ENCODE peak calls at places on chromosomes 11 and 22, in eight cellular contexts. M is HAP-1; H is AG08396; G is psoas muscle; B is cardiac fibroblast; Z is T-helper 2 cell; U is stimulated activated CD4-positive, alpha-beta T cell treated with anti-CD3 and anti-CD28 coated beads, Interleukin-1b, Interleukin-23, amount 100 ng/mL, for 48 hours; V is cardiac septum. Y is an unnamed sample.

GRCh38 chr11:31825453-31826391 is 14.6 kb upstream of the PAX6 start:
- DNase-seq in M (no peak), H (peak; percentile 12), G (no peak), B (no peak), Z (no peak), U (no peak), V (no peak), Y (no peak)

GRCh38 chr11:19367051-19367709 is 126.4 kb upstream of the E2F8 start:
- DNase-seq in M (no peak), H (no peak), G (peak; percentile 37), B (peak; percentile 53), Z (no peak), U (no peak), V (no peak), Y (no peak)

GRCh38 chr11:75445315-75445953 is 12.4 kb upstream of the KLHL35 start:
- DNase-seq in M (peak; percentile 37), H (peak; percentile 77), G (peak; percentile 75), B (peak; percentile 57), Z (peak; percentile 57), U (peak; percentile 61), V (peak; percentile 85), Y (peak; percentile 71)

GRCh38 chr11:65437436-65438227 is 15.0 kb downstream of the NEAT1 start:
- DNase-seq in M (peak; percentile 2), H (no peak), G (no peak), B (peak; percentile 68), Z (no peak), U (no peak), V (peak; percentile 54), Y (no peak)

GRCh38 chr11:120819003-120819402 is 204.9 kb upstream of the TBCEL start:
- DNase-seq in M (no peak), H (no peak), G (no peak), B (no peak), Z (no peak), U (no peak), V (no peak), Y (no peak)

GRCh38 chr22:23608583-23608982 is 23.5 kb downstream of the DRICH1 start:
- DNase-seq in M (peak; percentile 20), H (peak; percentile 37), G (no peak), B (peak; percentile 17), Z (no peak), U (no peak), V (no peak), Y (no peak)

GRCh38 chr11:83751041-83751440 is 464.9 kb upstream of the CCDC90B start:
- DNase-seq in M (no peak), H (no peak), G (no peak), B (no peak), Z (no peak), U (no peak), V (no peak), Y (no peak)

GRCh38 chr22:35104491-35104890 is 38.5 kb downstream of the ISX start:
- DNase-seq in M (no peak), H (no peak), G (no peak), B (no peak), Z (no peak), U (no peak), V (no peak), Y (no peak)

GRCh38 chr11:13297917-13298356 is 20.3 kb downstream of the BMAL1 start:
- DNase-seq in M (no peak), H (no peak), G (no peak), B (no peak), Z (peak; percentile 77), U (peak; percentile 28), V (no peak), Y (no peak)

GRCh38 chr11:61545341-61545740 is 35.5 kb downstream of the SYT7 start:
- DNase-seq in M (no peak), H (peak; percentile 71), G (no peak), B (no peak), Z (no peak), U (no peak), V (no peak), Y (no peak)

GRCh38 chr11:57514538-57515331 is 767 bp downstream of the SLC43A1 start:
- DNase-seq in M (no peak), H (peak; percentile 78), G (peak; percentile 60), B (peak; percentile 42), Z (peak; percentile 60), U (peak; percentile 47), V (peak; percentile 86), Y (peak; percentile 75)

GRCh38 chr22:40462195-40462988 is 92.0 kb downstream of the SGSM3 start:
- DNase-seq in M (no peak), H (no peak), G (no peak), B (no peak), Z (peak; percentile 61), U (peak; percentile 12), V (no peak), Y (no peak)

GRCh38 chr22:42389137-42389536 is 43.1 kb downstream of the NFAM1 start:
- DNase-seq in M (no peak), H (no peak), G (no peak), B (no peak), Z (no peak), U (no peak), V (no peak), Y (no peak)

GRCh38 chr11:75077316-75077715 is 19.4 kb downstream of the OR2AT4 start:
- DNase-seq in M (no peak), H (no peak), G (no peak), B (no peak), Z (no peak), U (no peak), V (no peak), Y (no peak)

GRCh38 chr11:46247090-46247489 is 30.4 kb upstream of the CREB3L1 start:
- DNase-seq in M (no peak), H (no peak), G (peak; percentile 48), B (peak; percentile 50), Z (no peak), U (no peak), V (no peak), Y (no peak)

GRCh38 chr11:134542401-134543143 is 130.5 kb upstream of the B3GAT1 start:
- DNase-seq in M (no peak), H (no peak), G (no peak), B (no peak), Z (no peak), U (no peak), V (peak; percentile 43), Y (no peak)

GRCh38 chr11:34757026-34757451 is 136.1 kb downstream of the EHF start:
- DNase-seq in M (no peak), H (no peak), G (no peak), B (peak; percentile 44), Z (no peak), U (no peak), V (no peak), Y (no peak)

GRCh38 chr22:39592104-39593060 is 21.8 kb downstream of the CACNA1I start:
- DNase-seq in M (no peak), H (peak; percentile 88), G (peak; percentile 44), B (peak; percentile 63), Z (no peak), U (no peak), V (no peak), Y (no peak)

GRCh38 chr11:98365185-98365584 is 655.6 kb upstream of the CNTN5 start:
- DNase-seq in M (no peak), H (no peak), G (no peak), B (no peak), Z (no peak), U (no peak), V (no peak), Y (no peak)

GRCh38 chr11:114279778-114280532 is 16.2 kb upstream of the NNMT start:
- DNase-seq in M (no peak), H (peak; percentile 70), G (no peak), B (peak; percentile 66), Z (no peak), U (no peak), V (no peak), Y (no peak)

GRCh38 chr11:6240691-6241285 is 1.9 kb downstream of the CNGA4 start:
- DNase-seq in M (no peak), H (no peak), G (no peak), B (no peak), Z (no peak), U (no peak), V (no peak), Y (no peak)

GRCh38 chr22:33635766-33636165 is 284.5 kb downstream of the LARGE1 start:
- DNase-seq in M (no peak), H (no peak), G (no peak), B (no peak), Z (no peak), U (no peak), V (no peak), Y (no peak)

GRCh38 chr11:130808541-130808940 is 107.7 kb downstream of the SNX19 start:
- DNase-seq in M (no peak), H (no peak), G (no peak), B (no peak), Z (no peak), U (no peak), V (no peak), Y (no peak)

GRCh38 chr11:62033191-62034044 is 66.0 kb upstream of the FTH1 start:
- DNase-seq in M (no peak), H (no peak), G (no peak), B (no peak), Z (no peak), U (no peak), V (no peak), Y (no peak)

GRCh38 chr11:78031629-78032028 is 8.6 kb upstream of the KCTD14 start:
- DNase-seq in M (no peak), H (no peak), G (no peak), B (no peak), Z (no peak), U (no peak), V (no peak), Y (no peak)

GRCh38 chr11:106457727-106458126 is 380.3 kb downstream of the AASDHPPT start:
- DNase-seq in M (no peak), H (peak; percentile 10), G (no peak), B (peak; percentile 70), Z (no peak), U (no peak), V (no peak), Y (no peak)

GRCh38 chr11:120908521-120909181 is 115.3 kb upstream of the TBCEL start:
- DNase-seq in M (no peak), H (no peak), G (no peak), B (no peak), Z (peak; percentile 48), U (no peak), V (no peak), Y (no peak)

Y was measured in left cardiac atrium.